ENCODE peak calls at places on chromosome 6, in nine cellular contexts. A is breast epithelium, P is ovary, W is transverse colon, X is heart left ventricle, I is tibial nerve, B is spleen, D is stomach, E is A549. F is an unnamed sample.

GRCh38 chr6:51472745-51473483 is 614.5 kb downstream of the PKHD1 start:
- DNase-seq in A (no peak), P (no peak), W (no peak), X (no peak), I (no peak), B (no peak), D (no peak), E (no peak), F (no peak)

GRCh38 chr6:1020133-1020532 is 291.8 kb upstream of the FOXQ1 start:
- DNase-seq in A (no peak), P (no peak), W (no peak), X (no peak), I (no peak), B (no peak), D (no peak), E (no peak), F (no peak)

GRCh38 chr6:80872951-80873308 is 766.5 kb downstream of the BCKDHB start:
- DNase-seq in A (no peak), P (no peak), W (no peak), X (no peak), I (no peak), B (no peak), D (no peak), E (no peak), F (no peak)

GRCh38 chr6:136039185-136039584 is 187.7 kb downstream of the PDE7B start:
- DNase-seq in A (no peak), P (no peak), W (no peak), X (no peak), I (no peak), B (no peak), D (no peak), E (no peak), F (no peak)

GRCh38 chr6:137709424-137710281 is 157.4 kb upstream of the TNFAIP3 start:
- DNase-seq in A (no peak), P (no peak), W (no peak), X (no peak), I (no peak), B (no peak), D (no peak), E (no peak), F (no peak)

GRCh38 chr6:26199057-26199772 is 112.0 kb downstream of the HFE start:
- DNase-seq in A (peak; percentile 68), P (peak; percentile 65), W (peak; percentile 69), X (peak; percentile 69), I (peak; percentile 54), B (peak; percentile 96), D (peak; percentile 68), E (no peak), F (peak; percentile 78)

GRCh38 chr6:52233975-52234823 is 10.1 kb downstream of the IL17F start:
- DNase-seq in A (no peak), P (no peak), W (peak; percentile 24), X (no peak), I (no peak), B (no peak), D (peak; percentile 53), E (peak; percentile 33), F (peak; percentile 60)

GRCh38 chr6:156102129-156102528 is 646.5 kb upstream of the NOX3 start:
- DNase-seq in A (no peak), P (no peak), W (peak; percentile 10), X (no peak), I (no peak), B (no peak), D (no peak), E (peak; percentile 2), F (no peak)

GRCh38 chr6:80508885-80509630 is 402.6 kb downstream of the BCKDHB start:
- DNase-seq in A (no peak), P (no peak), W (no peak), X (no peak), I (no peak), B (no peak), D (no peak), E (no peak), F (no peak)

GRCh38 chr6:56954389-56955170 is at the start of gene BEND6:
- DNase-seq in A (no peak), P (peak; percentile 44), W (peak; percentile 38), X (peak; percentile 50), I (peak; percentile 9), B (peak; percentile 79), D (peak; percentile 27), E (peak; percentile 27), F (peak; percentile 66)

GRCh38 chr6:148811472-148811871 is 64.6 kb downstream of the UST start:
- DNase-seq in A (no peak), P (no peak), W (no peak), X (peak; percentile 30), I (no peak), B (no peak), D (no peak), E (no peak), F (no peak)

GRCh38 chr6:87837444-87837843 is 135.4 kb upstream of the AKIRIN2 start:
- DNase-seq in A (no peak), P (no peak), W (no peak), X (no peak), I (no peak), B (no peak), D (no peak), E (no peak), F (no peak)

GRCh38 chr6:12092762-12093161 is 80.7 kb downstream of the HIVEP1 start:
- DNase-seq in A (no peak), P (no peak), W (no peak), X (no peak), I (no peak), B (no peak), D (no peak), E (no peak), F (no peak)

GRCh38 chr6:33423777-33424176 is 3.9 kb downstream of the SYNGAP1 start:
- DNase-seq in A (no peak), P (no peak), W (no peak), X (no peak), I (no peak), B (peak; percentile 23), D (no peak), E (no peak), F (no peak)

GRCh38 chr6:73704260-73704659 is 8.3 kb downstream of the CD109 start:
- DNase-seq in A (peak; percentile 26), P (no peak), W (no peak), X (no peak), I (peak; percentile 23), B (no peak), D (no peak), E (peak; percentile 38), F (no peak)

GRCh38 chr6:144346719-144347446 is 61.7 kb downstream of the UTRN start:
- DNase-seq in A (no peak), P (no peak), W (no peak), X (peak; percentile 40), I (no peak), B (no peak), D (no peak), E (peak; percentile 49), F (no peak)

GRCh38 chr6:53330137-53330536 is 18.6 kb downstream of the ELOVL5 start:
- DNase-seq in A (no peak), P (no peak), W (no peak), X (no peak), I (no peak), B (no peak), D (no peak), E (no peak), F (no peak)

GRCh38 chr6:33490198-33490597 is 35.8 kb downstream of the ZBTB9 start:
- DNase-seq in A (no peak), P (no peak), W (no peak), X (no peak), I (no peak), B (no peak), D (no peak), E (no peak), F (no peak)

GRCh38 chr6:166751051-166751595 is 124.1 kb upstream of the RPS6KA2 start:
- DNase-seq in A (no peak), P (no peak), W (no peak), X (no peak), I (no peak), B (peak; percentile 91), D (no peak), E (no peak), F (no peak)

GRCh38 chr6:166750125-166750793 is 123.2 kb upstream of the RPS6KA2 start:
- DNase-seq in A (no peak), P (no peak), W (no peak), X (no peak), I (no peak), B (no peak), D (no peak), E (no peak), F (no peak)

GRCh38 chr6:166749666-166750065 is 122.6 kb upstream of the RPS6KA2 start:
- DNase-seq in A (no peak), P (no peak), W (no peak), X (no peak), I (no peak), B (no peak), D (no peak), E (no peak), F (no peak)

GRCh38 chr6:166745801-166746668 is 119.0 kb upstream of the RPS6KA2 start:
- DNase-seq in A (no peak), P (no peak), W (no peak), X (no peak), I (no peak), B (no peak), D (no peak), E (no peak), F (no peak)

GRCh38 chr6:166747644-166748595 is 120.9 kb upstream of the RPS6KA2 start:
- DNase-seq in A (no peak), P (no peak), W (no peak), X (no peak), I (no peak), B (no peak), D (no peak), E (no peak), F (no peak)
- TF ChIP-seq POLR2A in A (no peak), P (no peak), W (no peak), X (no peak), I (no peak), B (no peak), D (no peak), E (no peak), F (no peak)

GRCh38 chr6:106782524-106783265 is 153.3 kb downstream of the QRSL1 start:
- DNase-seq in A (no peak), P (no peak), W (no peak), X (peak; percentile 39), I (no peak), B (no peak), D (peak; percentile 81), E (no peak), F (no peak)
- H3K9me3 ChIP-seq in A (no peaks in the 10 kb centered on the region), P (no peaks in the 10 kb centered on the region), W (peaks cover 6% of the 10 kb centered on the region), X (no peaks in the 10 kb centered on the region), I (peaks cover 13% of the 10 kb centered on the region), B (peaks cover 25% of the 10 kb centered on the region), D (peaks cover 7% of the 10 kb centered on the region), E (peaks cover 14% of the 10 kb centered on the region), F (no peaks in the 10 kb centered on the region)

DNA sequence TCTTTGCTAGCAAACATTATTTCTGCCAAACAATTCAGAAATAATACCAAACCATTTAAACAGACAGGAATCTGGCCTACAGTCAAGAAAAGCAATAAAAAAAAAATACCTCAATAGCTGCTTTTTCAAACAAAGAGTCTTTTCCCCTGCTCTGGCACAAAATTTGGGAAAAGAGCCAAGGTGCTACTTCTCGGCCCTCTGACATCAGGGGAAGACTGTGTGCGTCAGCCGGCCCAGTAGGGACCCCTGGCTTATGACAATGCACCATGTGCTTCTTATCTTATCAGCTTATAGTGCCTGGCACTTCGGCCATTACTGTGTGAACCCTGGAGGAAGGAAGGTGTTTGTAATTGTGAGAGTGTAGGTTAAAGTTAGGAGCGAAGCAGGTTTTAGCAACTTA is 89.4 kb downstream of the PDE10A start:
- DNase-seq in A (peak; percentile 20), P (peak; percentile 33), W (no peak), X (peak; percentile 88), I (peak; percentile 22), B (no peak), D (peak; percentile 60), E (peak; percentile 34), F (peak; percentile 27)
- TF ChIP-seq POLR2A in A (no peak), P (no peak), W (no peak), X (no peak), I (no peak), B (no peak), D (no peak), E (no peak), F (no peak)

GRCh38 chr6:19317587-19317986 is 519.6 kb upstream of the ID4 start:
- DNase-seq in A (no peak), P (no peak), W (no peak), X (no peak), I (no peak), B (no peak), D (no peak), E (no peak), F (no peak)
- H3K9me3 ChIP-seq in A (no peaks in the 10 kb centered on the region), P (no peaks in the 10 kb centered on the region), W (no peaks in the 10 kb centered on the region), X (no peaks in the 10 kb centered on the region), I (no peaks in the 10 kb centered on the region), B (peaks cover 5% of the 10 kb centered on the region), D (no peaks in the 10 kb centered on the region), E (no peaks in the 10 kb centered on the region), F (no peaks in the 10 kb centered on the region)

F was measured in testis.